ENCODE peak calls at places on chromosomes 6 and 20, in five cellular contexts. One of them, this sample, is unnamed.

GRCh38 chr6:169425628-169426370 is 172.2 kb upstream of the THBS2 start:
- DNase-seq in dorsolateral prefrontal cortex: no peak
- DNase-seq in CD8-positive, alpha-beta T cell: no peak
- DNase-seq in transverse colon: no peak
- DNase-seq in heart left ventricle: no peak
- DNase-seq in this sample: no peak

GRCh38 chr20:20780127-20780822 is 67.8 kb upstream of the RALGAPA2 start:
- DNase-seq in transverse colon: peak
- DNase-seq in dorsolateral prefrontal cortex: no peak
- DNase-seq in heart left ventricle: peak
- DNase-seq in CD8-positive, alpha-beta T cell: no peak
- DNase-seq in this sample: no peak

GRCh38 chr6:51936941-51937340 is 150.5 kb downstream of the PKHD1 start:
- DNase-seq in dorsolateral prefrontal cortex: no peak
- DNase-seq in transverse colon: no peak
- DNase-seq in heart left ventricle: no peak
- DNase-seq in CD8-positive, alpha-beta T cell: no peak
- DNase-seq in this sample: no peak

GRCh38 chr6:44256291-44257006 is 879 bp downstream of the SLC35B2 start:
- DNase-seq in dorsolateral prefrontal cortex: no peak
- DNase-seq in CD8-positive, alpha-beta T cell: no peak
- DNase-seq in heart left ventricle: no peak
- DNase-seq in transverse colon: peak
- DNase-seq in this sample: no peak

GRCh38 chr6:20911826-20912225 is 377.6 kb downstream of the CDKAL1 start:
- DNase-seq in heart left ventricle: no peak
- DNase-seq in dorsolateral prefrontal cortex: no peak
- DNase-seq in CD8-positive, alpha-beta T cell: no peak
- DNase-seq in transverse colon: no peak
- DNase-seq in this sample: no peak

GRCh38 chr6:41560440-41561192 is 14.4 kb downstream of the FOXP4 start:
- DNase-seq in heart left ventricle: peak
- DNase-seq in transverse colon: peak
- DNase-seq in dorsolateral prefrontal cortex: no peak
- DNase-seq in CD8-positive, alpha-beta T cell: peak
- DNase-seq in this sample: no peak

GRCh38 chr6:110662468-110663211 is 152.6 kb downstream of the CDK19 start:
- DNase-seq in dorsolateral prefrontal cortex: no peak
- DNase-seq in CD8-positive, alpha-beta T cell: no peak
- DNase-seq in heart left ventricle: no peak
- DNase-seq in transverse colon: no peak
- DNase-seq in this sample: no peak

GRCh38 chr6:144066745-144067484 is 28.5 kb downstream of the SF3B5 start:
- DNase-seq in dorsolateral prefrontal cortex: no peak
- DNase-seq in transverse colon: no peak
- DNase-seq in CD8-positive, alpha-beta T cell: no peak
- DNase-seq in heart left ventricle: no peak
- DNase-seq in this sample: no peak

GRCh38 chr20:3420211-3420707 is 12.8 kb upstream of the DNAAF9 start:
- DNase-seq in dorsolateral prefrontal cortex: peak
- DNase-seq in transverse colon: peak
- DNase-seq in heart left ventricle: peak
- DNase-seq in CD8-positive, alpha-beta T cell: no peak
- DNase-seq in this sample: no peak

GRCh38 chr6:86858970-86859369 is 78.4 kb upstream of the HTR1E start:
- DNase-seq in dorsolateral prefrontal cortex: no peak
- DNase-seq in CD8-positive, alpha-beta T cell: no peak
- DNase-seq in transverse colon: no peak
- DNase-seq in heart left ventricle: no peak
- DNase-seq in this sample: no peak

GRCh38 chr6:86859513-86859912 is 77.8 kb upstream of the HTR1E start:
- DNase-seq in dorsolateral prefrontal cortex: no peak
- DNase-seq in CD8-positive, alpha-beta T cell: no peak
- DNase-seq in transverse colon: no peak
- DNase-seq in heart left ventricle: no peak
- DNase-seq in this sample: no peak

DNA sequence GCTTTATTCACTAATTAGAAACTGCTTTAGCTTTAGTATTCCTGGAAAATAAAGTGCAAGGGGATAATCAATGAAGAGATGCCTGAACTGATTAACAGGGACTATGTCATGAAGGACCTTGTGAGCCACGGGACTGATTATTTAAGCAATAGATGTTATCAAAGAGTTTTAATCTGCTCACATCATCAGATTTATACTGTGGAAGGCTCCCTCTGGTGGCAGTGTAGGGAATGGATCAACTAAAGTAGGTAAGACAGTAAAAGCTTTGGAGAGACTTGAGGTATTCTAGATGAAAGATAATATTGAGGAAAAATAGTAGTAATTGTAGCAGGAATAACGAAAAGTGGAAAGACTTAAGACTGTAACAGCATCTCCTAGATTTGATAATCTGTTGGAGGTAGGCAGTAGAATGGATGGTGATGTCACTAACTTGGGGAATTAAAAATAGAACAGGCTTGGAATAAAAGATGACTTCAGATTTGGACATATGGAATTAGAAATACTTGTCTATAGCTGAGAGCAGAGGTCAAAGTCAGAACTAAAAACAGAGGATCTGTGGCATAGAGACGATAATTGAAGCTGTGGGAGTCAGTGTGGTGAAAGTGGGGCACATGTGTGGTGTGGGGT is 80.3 kb upstream of the HTR1E start:
- DNase-seq in CD8-positive, alpha-beta T cell: no peak
- DNase-seq in heart left ventricle: no peak
- DNase-seq in transverse colon: peak
- DNase-seq in dorsolateral prefrontal cortex: no peak
- DNase-seq in this sample: peak
- TF ChIP-seq CTCF in CD8-positive, alpha-beta T cell: peak
- TF ChIP-seq CTCF in heart left ventricle: peak
- TF ChIP-seq CTCF in transverse colon: peak
- TF ChIP-seq CTCF in dorsolateral prefrontal cortex: peak
- TF ChIP-seq CTCF in this sample: peak

GRCh38 chr6:29014729-29015608 is 9.9 kb upstream of the ZNF311 start:
- DNase-seq in transverse colon: no peak
- DNase-seq in heart left ventricle: no peak
- DNase-seq in CD8-positive, alpha-beta T cell: no peak
- DNase-seq in dorsolateral prefrontal cortex: no peak
- DNase-seq in this sample: no peak
- H3K4me3 ChIP-seq in transverse colon: peak
- H3K4me3 ChIP-seq in heart left ventricle: no peak
- H3K4me3 ChIP-seq in CD8-positive, alpha-beta T cell: no peak
- H3K4me3 ChIP-seq in dorsolateral prefrontal cortex: no peak
- H3K4me3 ChIP-seq in this sample: peak

GRCh38 chr6:63882208-63882607 is 246.6 kb downstream of the PHF3 start:
- DNase-seq in heart left ventricle: no peak
- DNase-seq in transverse colon: no peak
- DNase-seq in dorsolateral prefrontal cortex: no peak
- DNase-seq in CD8-positive, alpha-beta T cell: no peak
- DNase-seq in this sample: no peak
- TF ChIP-seq CTCF in heart left ventricle: no peak
- TF ChIP-seq CTCF in transverse colon: no peak
- TF ChIP-seq CTCF in dorsolateral prefrontal cortex: no peak
- TF ChIP-seq CTCF in CD8-positive, alpha-beta T cell: no peak
- TF ChIP-seq CTCF in this sample: peak

GRCh38 chr20:46020515-46020914 is 8.5 kb upstream of the SLC12A5 start:
- DNase-seq in CD8-positive, alpha-beta T cell: no peak
- DNase-seq in dorsolateral prefrontal cortex: no peak
- DNase-seq in heart left ventricle: no peak
- DNase-seq in transverse colon: no peak
- DNase-seq in this sample: no peak

GRCh38 chr20:46023999-46024398 is 5.0 kb upstream of the SLC12A5 start:
- DNase-seq in CD8-positive, alpha-beta T cell: no peak
- DNase-seq in transverse colon: no peak
- DNase-seq in heart left ventricle: no peak
- DNase-seq in dorsolateral prefrontal cortex: no peak
- DNase-seq in this sample: no peak

GRCh38 chr20:46023148-46023484 is 5.9 kb upstream of the SLC12A5 start:
- DNase-seq in dorsolateral prefrontal cortex: no peak
- DNase-seq in CD8-positive, alpha-beta T cell: no peak
- DNase-seq in transverse colon: no peak
- DNase-seq in heart left ventricle: no peak
- DNase-seq in this sample: no peak

GRCh38 chr20:46022411-46023147 is 6.4 kb upstream of the SLC12A5 start:
- DNase-seq in heart left ventricle: peak
- DNase-seq in transverse colon: peak
- DNase-seq in CD8-positive, alpha-beta T cell: peak
- DNase-seq in dorsolateral prefrontal cortex: peak
- DNase-seq in this sample: no peak

GRCh38 chr20:46021361-46022359 is 7.4 kb upstream of the SLC12A5 start:
- DNase-seq in transverse colon: peak
- DNase-seq in heart left ventricle: no peak
- DNase-seq in dorsolateral prefrontal cortex: peak
- DNase-seq in CD8-positive, alpha-beta T cell: peak
- DNase-seq in this sample: no peak
- H3K4me3 ChIP-seq in transverse colon: peak
- H3K4me3 ChIP-seq in heart left ventricle: peak
- H3K4me3 ChIP-seq in dorsolateral prefrontal cortex: peak
- H3K4me3 ChIP-seq in CD8-positive, alpha-beta T cell: peak
- H3K4me3 ChIP-seq in this sample: peak

GRCh38 chr6:113488812-113489685 is 368.1 kb upstream of the MARCKS start:
- DNase-seq in transverse colon: no peak
- DNase-seq in CD8-positive, alpha-beta T cell: no peak
- DNase-seq in heart left ventricle: no peak
- DNase-seq in dorsolateral prefrontal cortex: no peak
- DNase-seq in this sample: no peak
- TF ChIP-seq CTCF in transverse colon: no peak
- TF ChIP-seq CTCF in CD8-positive, alpha-beta T cell: no peak
- TF ChIP-seq CTCF in heart left ventricle: no peak
- TF ChIP-seq CTCF in dorsolateral prefrontal cortex: no peak
- TF ChIP-seq CTCF in this sample: no peak

DNA sequence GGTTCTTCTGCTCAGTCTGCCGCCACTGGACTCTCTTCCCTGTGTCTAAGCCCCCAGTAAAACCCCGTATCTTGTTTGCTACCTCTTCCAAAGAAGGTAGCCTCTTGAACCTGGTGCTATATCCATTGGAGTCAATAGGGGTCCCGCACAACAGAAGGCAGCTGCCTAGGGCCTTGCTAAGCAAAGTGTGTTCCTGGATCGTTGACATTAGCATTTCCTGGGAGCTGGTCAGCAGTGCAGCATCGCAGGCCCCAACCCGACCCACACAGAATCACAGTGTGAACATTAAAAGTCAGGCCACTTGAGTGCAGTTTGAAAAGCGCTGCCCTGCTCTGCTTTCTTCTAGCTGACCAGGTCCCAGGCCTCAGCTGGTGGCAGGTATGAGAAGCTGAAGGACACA is 2.9 kb downstream of the ADA start:
- DNase-seq in CD8-positive, alpha-beta T cell: no peak
- DNase-seq in heart left ventricle: no peak
- DNase-seq in transverse colon: no peak
- DNase-seq in dorsolateral prefrontal cortex: no peak
- DNase-seq in this sample: no peak
- H3K4me3 ChIP-seq in CD8-positive, alpha-beta T cell: no peak
- H3K4me3 ChIP-seq in heart left ventricle: peak
- H3K4me3 ChIP-seq in transverse colon: no peak
- H3K4me3 ChIP-seq in dorsolateral prefrontal cortex: no peak
- H3K4me3 ChIP-seq in this sample: no peak

GRCh38 chr6:142718667-142719191 is 226.2 kb downstream of the HIVEP2 start:
- DNase-seq in heart left ventricle: no peak
- DNase-seq in dorsolateral prefrontal cortex: no peak
- DNase-seq in CD8-positive, alpha-beta T cell: no peak
- DNase-seq in transverse colon: no peak
- DNase-seq in this sample: no peak

GRCh38 chr6:142713959-142714358 is 231.0 kb downstream of the HIVEP2 start:
- DNase-seq in dorsolateral prefrontal cortex: no peak
- DNase-seq in transverse colon: no peak
- DNase-seq in CD8-positive, alpha-beta T cell: no peak
- DNase-seq in heart left ventricle: no peak
- DNase-seq in this sample: no peak

GRCh38 chr6:142714956-142715355 is 230.0 kb downstream of the HIVEP2 start:
- DNase-seq in CD8-positive, alpha-beta T cell: no peak
- DNase-seq in heart left ventricle: no peak
- DNase-seq in transverse colon: no peak
- DNase-seq in dorsolateral prefrontal cortex: no peak
- DNase-seq in this sample: no peak

GRCh38 chr6:142715386-142715785 is 229.6 kb downstream of the HIVEP2 start:
- DNase-seq in heart left ventricle: no peak
- DNase-seq in dorsolateral prefrontal cortex: no peak
- DNase-seq in transverse colon: no peak
- DNase-seq in CD8-positive, alpha-beta T cell: no peak
- DNase-seq in this sample: no peak

DNA sequence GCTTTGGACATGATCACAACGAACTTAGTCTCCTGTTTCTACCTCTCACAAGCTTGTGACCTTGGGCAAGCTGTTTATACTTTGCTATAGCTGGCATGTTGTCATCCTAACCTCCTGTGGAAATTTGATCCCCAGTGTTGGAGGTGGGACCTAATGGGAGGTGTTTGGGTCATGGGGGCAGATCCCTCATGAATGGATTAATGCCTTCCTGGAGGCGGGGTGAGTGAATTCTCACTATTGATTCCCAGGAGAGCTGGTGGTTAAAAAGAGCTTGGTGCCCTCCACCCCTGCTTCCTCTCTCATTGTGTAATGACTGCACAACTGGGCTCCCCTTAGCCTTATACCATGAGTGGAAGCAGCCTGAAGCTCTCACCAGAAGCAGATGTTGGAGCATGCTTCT is 228.9 kb downstream of the HIVEP2 start:
- DNase-seq in CD8-positive, alpha-beta T cell: no peak
- DNase-seq in transverse colon: no peak
- DNase-seq in dorsolateral prefrontal cortex: no peak
- DNase-seq in heart left ventricle: no peak
- DNase-seq in this sample: no peak
- TF ChIP-seq CTCF in CD8-positive, alpha-beta T cell: no peak
- TF ChIP-seq CTCF in transverse colon: no peak
- TF ChIP-seq CTCF in dorsolateral prefrontal cortex: no peak
- TF ChIP-seq CTCF in heart left ventricle: no peak
- TF ChIP-seq CTCF in this sample: no peak

DNA sequence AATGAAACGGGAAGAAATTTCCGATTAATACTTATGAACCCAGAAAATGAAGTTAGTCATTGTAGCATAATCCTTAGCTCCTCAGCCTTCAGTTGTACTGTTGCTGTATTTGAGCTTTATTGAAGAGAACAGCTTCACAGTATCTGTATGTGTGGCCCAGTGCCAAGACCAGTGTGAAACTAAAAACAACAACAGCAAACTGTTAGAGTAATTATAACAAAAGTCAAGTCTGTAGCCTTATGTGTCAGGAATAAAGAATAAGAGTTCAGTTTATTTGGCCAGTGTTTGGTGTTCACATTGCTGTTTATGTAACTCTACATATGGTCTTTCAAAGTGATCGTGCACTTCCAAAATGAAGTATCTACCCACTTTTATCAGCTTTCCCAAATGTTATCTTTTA is 70.9 kb downstream of the ARID1B start:
- DNase-seq in transverse colon: no peak
- DNase-seq in dorsolateral prefrontal cortex: no peak
- DNase-seq in heart left ventricle: peak
- DNase-seq in CD8-positive, alpha-beta T cell: no peak
- DNase-seq in this sample: no peak
- H3K4me3 ChIP-seq in transverse colon: no peak
- H3K4me3 ChIP-seq in dorsolateral prefrontal cortex: no peak
- H3K4me3 ChIP-seq in heart left ventricle: no peak
- H3K4me3 ChIP-seq in CD8-positive, alpha-beta T cell: no peak
- H3K4me3 ChIP-seq in this sample: no peak

GRCh38 chr20:47674686-47675085 is 110.6 kb downstream of the SULF2 start:
- DNase-seq in dorsolateral prefrontal cortex: no peak
- DNase-seq in CD8-positive, alpha-beta T cell: no peak
- DNase-seq in heart left ventricle: no peak
- DNase-seq in transverse colon: no peak
- DNase-seq in this sample: no peak
- TF ChIP-seq CTCF in dorsolateral prefrontal cortex: no peak
- TF ChIP-seq CTCF in CD8-positive, alpha-beta T cell: no peak
- TF ChIP-seq CTCF in heart left ventricle: no peak
- TF ChIP-seq CTCF in transverse colon: no peak
- TF ChIP-seq CTCF in this sample: no peak

GRCh38 chr6:109260126-109260525 is 122.1 kb downstream of the CD164 start:
- DNase-seq in transverse colon: no peak
- DNase-seq in heart left ventricle: no peak
- DNase-seq in dorsolateral prefrontal cortex: no peak
- DNase-seq in CD8-positive, alpha-beta T cell: no peak
- DNase-seq in this sample: peak
- H3K4me3 ChIP-seq in transverse colon: no peak
- H3K4me3 ChIP-seq in heart left ventricle: no peak
- H3K4me3 ChIP-seq in dorsolateral prefrontal cortex: no peak
- H3K4me3 ChIP-seq in CD8-positive, alpha-beta T cell: no peak
- H3K4me3 ChIP-seq in this sample: no peak